ENCODE peak calls at places on chromosomes 3 and 15, in nine cellular contexts. M is GM03348; Q is activated naive CD4-positive, alpha-beta T cell treated with Interleukin-2 at 50 U/mL for 16 hours; R is GM04503; O is anterior cingulate cortex; V is non-pigmented ciliary epithelial cell; C is left lung; B is H54; L is psoas muscle. Z is an unnamed sample.

GRCh38 chr3:48979451-48979850 is 10.6 kb upstream of the P4HTM start:
- DNase-seq in M (no peak), Q (no peak), R (no peak), O (no peak), V (no peak), C (no peak), B (no peak), L (no peak), Z (no peak)

GRCh38 chr15:38263996-38264395 is 11.4 kb downstream of the SPRED1 start:
- DNase-seq in M (no peak), Q (no peak), R (peak; percentile 55), O (no peak), V (no peak), C (no peak), B (no peak), L (no peak), Z (no peak)

GRCh38 chr15:75161106-75161505 is 40.6 kb upstream of the C15orf39 start:
- DNase-seq in M (peak; percentile 0), Q (no peak), R (no peak), O (no peak), V (no peak), C (no peak), B (no peak), L (no peak), Z (no peak)

GRCh38 chr3:129560269-129560787 is 17.4 kb downstream of the H1-8 start:
- DNase-seq in M (peak; percentile 90), Q (no peak), R (peak; percentile 59), O (no peak), V (no peak), C (no peak), B (peak; percentile 51), L (peak; percentile 59), Z (no peak)

GRCh38 chr15:52337198-52337853 is 41.7 kb upstream of the MYO5C start:
- DNase-seq in M (peak; percentile 55), Q (no peak), R (peak; percentile 25), O (no peak), V (no peak), C (no peak), B (peak; percentile 26), L (no peak), Z (no peak)

GRCh38 chr15:74664028-74664616 is 31.7 kb downstream of the EDC3 start:
- DNase-seq in M (peak; percentile 60), Q (no peak), R (no peak), O (no peak), V (no peak), C (peak; percentile 70), B (no peak), L (peak; percentile 25), Z (no peak)

GRCh38 chr3:134486577-134487041 is 752 bp downstream of the CEP63 start:
- DNase-seq in M (peak; percentile 15), Q (no peak), R (no peak), O (no peak), V (no peak), C (no peak), B (no peak), L (no peak), Z (no peak)

GRCh38 chr15:38308242-38308641 is 55.6 kb downstream of the SPRED1 start:
- DNase-seq in M (no peak), Q (no peak), R (no peak), O (no peak), V (no peak), C (no peak), B (no peak), L (no peak), Z (no peak)

GRCh38 chr15:35393403-35393802 is 152.6 kb downstream of the DPH6 start:
- DNase-seq in M (peak; percentile 15), Q (no peak), R (peak; percentile 62), O (no peak), V (no peak), C (no peak), B (no peak), L (no peak), Z (no peak)

GRCh38 chr15:70036585-70037343 is 61.0 kb downstream of the TLE3 start:
- DNase-seq in M (no peak), Q (no peak), R (no peak), O (no peak), V (no peak), C (no peak), B (no peak), L (no peak), Z (no peak)

GRCh38 chr3:127689266-127689860 is 16.6 kb downstream of the ABTB1 start:
- DNase-seq in M (no peak), Q (no peak), R (no peak), O (no peak), V (no peak), C (peak; percentile 23), B (no peak), L (no peak), Z (no peak)

GRCh38 chr3:152671998-152672649 is 162.8 kb upstream of the P2RY1 start:
- DNase-seq in M (no peak), Q (no peak), R (no peak), O (no peak), V (no peak), C (no peak), B (no peak), L (no peak), Z (no peak)

GRCh38 chr15:95948371-95948770 is 382.1 kb upstream of the NR2F2 start:
- DNase-seq in M (no peak), Q (no peak), R (no peak), O (no peak), V (no peak), C (no peak), B (no peak), L (no peak), Z (no peak)